ENCODE peak calls at places on chromosomes 13 and 19, in six cellular contexts. F is OCI-LY7; X is lower leg skin; R is activated T-helper 1 cell treated with anti-CD3 and anti-CD28 coated beads, Interleukin-12 subunit alpha, Interleukin-12 subunit beta, Interleukin-2, Interleukin-4 antibody, amounts not matched to agents 30 ng/mL and 10 ng/mL and 1 ng/mL, durations not matched to agents 14 hours and 24 hours and 36 hours; N is stimulated activated CD8-positive, alpha-beta memory T cell treated with anti-CD3 and anti-CD28 coated beads, Interleukin-4, amount 100 ng/mL, for 1 hour; D is NCI-H774. W is an unnamed sample.

GRCh38 chr13:85261757-85262346 is 537.4 kb downstream of the SLITRK6 start:
- DNase-seq in D (no peak), N (no peak), X (no peak), F (peak), R (no peak), W (no peak)

GRCh38 chr13:110403315-110403714 is 96.2 kb downstream of the COL4A2 start:
- DNase-seq in F (no peak), N (no peak), R (no peak), X (no peak), D (no peak), W (no peak)

GRCh38 chr13:100128373-100128772 is 39.5 kb downstream of the PCCA start:
- DNase-seq in D (no peak), R (no peak), X (no peak), F (no peak), N (no peak), W (no peak)

GRCh38 chr13:93819331-93819730 is 592.7 kb downstream of the GPC6 start:
- DNase-seq in R (no peak), X (no peak), D (no peak), F (no peak), N (no peak), W (no peak)

GRCh38 chr19:37925212-37925611 is 18.2 kb downstream of the SIPA1L3 start:
- DNase-seq in F (no peak), X (no peak), N (no peak), R (no peak), D (no peak), W (no peak)

GRCh38 chr19:58346961-58347929 is 6.0 kb downstream of the A1BG start:
- DNase-seq in D (peak), N (peak), F (peak), X (no peak), R (peak), W (peak)

GRCh38 chr13:106373989-106374572 is 161.4 kb downstream of the EFNB2 start:
- DNase-seq in D (no peak), X (no peak), F (no peak), R (no peak), N (no peak), W (no peak)

GRCh38 chr13:20924758-20925394 is 22.3 kb upstream of the XPO4 start:
- DNase-seq in D (peak), N (peak), R (peak), X (peak), F (peak), W (peak)

GRCh38 chr19:47842941-47843340 is 16.1 kb upstream of the TPRX2 start:
- DNase-seq in X (no peak), N (no peak), D (no peak), F (no peak), R (no peak), W (no peak)

W was measured in T1000.